ENCODE peak calls at places on chromosomes 12 and 14, in seven cellular contexts. M, B, I, G, X, Q and R are unnamed samples.
A peak's percentile ranks its signal among the peaks of the same experiment; 100 is the strongest.

GRCh38 chr12:121872546-121873223 is 14.0 kb upstream of the HPD start:
- DNase-seq in B (no peak), X (no peak), Q (no peak), M (peak; percentile 94), I (peak; percentile 91), G (peak; percentile 9), R (no peak)

GRCh38 chr12:110234197-110235154 is 46.6 kb upstream of the ATP2A2 start:
- DNase-seq in B (no peak), G (no peak), X (no peak), M (no peak), I (no peak), Q (no peak), R (no peak)

GRCh38 chr12:49201595-49202295 is 12.9 kb upstream of the TUBA1A start:
- DNase-seq in I (no peak), G (peak; percentile 43), X (no peak), M (no peak), B (no peak), Q (no peak), R (peak; percentile 51)

GRCh38 chr12:110079477-110080400 is 31.4 kb upstream of the C12orf76 start:
- DNase-seq in Q (no peak), I (no peak), B (peak; percentile 82), G (peak; percentile 32), X (peak; percentile 73), M (peak; percentile 72), R (peak; percentile 78)

GRCh38 chr12:95637471-95638155 is 86.3 kb upstream of the USP44 start:
- DNase-seq in G (no peak), M (no peak), X (no peak), I (no peak), B (no peak), Q (no peak), R (no peak)

GRCh38 chr14:37550511-37550910 is 44.5 kb downstream of the FOXA1 start:
- DNase-seq in M (no peak), X (no peak), Q (no peak), I (peak; percentile 23), G (no peak), B (no peak), R (no peak)

GRCh38 chr12:31259136-31259881 is 66.6 kb downstream of the SINHCAF start:
- DNase-seq in Q (no peak), I (no peak), B (no peak), G (no peak), X (no peak), M (no peak), R (no peak)

GRCh38 chr12:4193821-4194220 is 79.7 kb upstream of the CCND2 start:
- DNase-seq in B (no peak), I (no peak), G (no peak), X (no peak), Q (no peak), M (no peak), R (no peak)

GRCh38 chr14:98182385-98183055 is 1089.5 kb downstream of the BCL11B start:
- DNase-seq in I (no peak), G (no peak), X (no peak), Q (no peak), M (no peak), B (no peak), R (no peak)

GRCh38 chr12:51536159-51536558 is 54.9 kb upstream of the SCN8A start:
- DNase-seq in X (no peak), Q (no peak), I (no peak), M (no peak), B (no peak), G (no peak), R (no peak)

GRCh38 chr14:53621433-53621832 is 335.2 kb downstream of the BMP4 start:
- DNase-seq in M (no peak), X (no peak), B (no peak), I (no peak), G (no peak), Q (no peak), R (no peak)

GRCh38 chr12:58148405-58148804 is 207.0 kb downstream of the ATP23 start:
- DNase-seq in X (no peak), G (no peak), I (no peak), B (no peak), M (no peak), Q (peak; percentile 4), R (no peak)

GRCh38 chr12:25771062-25771461 is 187.4 kb upstream of the RASSF8 start:
- DNase-seq in G (no peak), M (no peak), Q (no peak), I (no peak), B (no peak), X (no peak), R (no peak)

GRCh38 chr12:67415473-67415872 is 146.3 kb downstream of the CAND1 start:
- DNase-seq in I (no peak), M (no peak), G (peak; percentile 33), Q (peak; percentile 10), B (no peak), X (no peak), R (no peak)

GRCh38 chr12:105920161-105920684 is 218.5 kb downstream of the NUAK1 start:
- DNase-seq in I (no peak), M (no peak), X (peak; percentile 51), G (peak; percentile 50), B (no peak), Q (no peak), R (no peak)

GRCh38 chr14:35401853-35402252 is 2.7 kb downstream of the NFKBIA start:
- DNase-seq in I (no peak), B (peak; percentile 29), X (no peak), M (peak; percentile 75), Q (no peak), G (peak; percentile 58), R (no peak)

GRCh38 chr12:120317258-120318105 is 10.1 kb downstream of the PLA2G1B start:
- DNase-seq in I (peak; percentile 96), Q (peak; percentile 100), M (peak; percentile 100), G (peak; percentile 99), X (peak; percentile 99), B (peak; percentile 100), R (peak; percentile 99)

GRCh38 chr12:120316798-120317257 is 10.8 kb downstream of the PLA2G1B start:
- DNase-seq in M (no peak), B (no peak), G (no peak), Q (no peak), I (no peak), X (no peak), R (no peak)

GRCh38 chr12:120314220-120314619 is 12.1 kb downstream of the SIRT4 start:
- DNase-seq in I (no peak), Q (peak; percentile 22), G (no peak), B (no peak), M (no peak), X (no peak), R (no peak)
- TF ChIP-seq CTCF in I (peak; percentile 10), Q (peak; percentile 34), G (no peak), B (no peak), M (no peak), X (no peak), R (no peak)

GRCh38 chr12:111784953-111785352 is 18.2 kb downstream of the ALDH2 start:
- DNase-seq in I (no peak), G (no peak), Q (no peak), X (no peak), M (no peak), B (no peak), R (no peak)

GRCh38 chr12:111791507-111791906 is 24.8 kb downstream of the ALDH2 start:
- DNase-seq in Q (no peak), M (peak; percentile 69), X (no peak), I (no peak), B (no peak), G (no peak), R (no peak)

GRCh38 chr12:111785651-111786050 is 18.9 kb downstream of the ALDH2 start:
- DNase-seq in X (no peak), G (no peak), I (no peak), B (no peak), M (no peak), Q (no peak), R (no peak)

GRCh38 chr12:111789779-111790178 is 23.0 kb downstream of the ALDH2 start:
- DNase-seq in Q (no peak), X (no peak), M (no peak), B (no peak), I (no peak), G (no peak), R (no peak)

DNA sequence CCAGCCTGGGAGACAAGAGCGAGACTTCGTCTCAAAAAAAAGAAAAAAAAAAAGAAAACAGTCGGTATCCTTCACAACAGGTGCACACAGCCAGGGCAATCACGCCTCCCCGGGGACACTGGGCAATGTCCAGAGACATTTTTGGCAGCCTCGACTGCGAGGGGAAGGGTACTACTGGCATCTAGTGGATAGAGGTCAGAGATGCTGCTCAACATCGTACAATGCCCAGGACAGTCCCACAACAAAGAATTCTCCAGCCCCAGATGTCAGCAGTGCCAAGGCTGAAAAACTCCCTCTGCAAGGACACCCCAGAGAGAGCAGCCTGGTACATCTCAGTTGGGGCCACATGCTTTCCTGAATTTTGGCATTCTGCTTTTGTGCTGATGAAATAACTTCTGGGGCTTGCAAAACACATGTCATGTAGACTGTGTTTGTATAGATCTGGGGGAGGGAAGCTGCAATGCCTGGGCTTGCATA is 21.5 kb downstream of the ALDH2 start:
- DNase-seq in M (peak; percentile 86), X (no peak), G (peak; percentile 43), Q (no peak), I (peak; percentile 59), B (peak; percentile 34), R (no peak)
- TF ChIP-seq CTCF in M (no peak), X (peak; percentile 54), G (peak; percentile 65), Q (no peak), I (peak; percentile 54), B (peak; percentile 52), R (peak; percentile 51)

DNA sequence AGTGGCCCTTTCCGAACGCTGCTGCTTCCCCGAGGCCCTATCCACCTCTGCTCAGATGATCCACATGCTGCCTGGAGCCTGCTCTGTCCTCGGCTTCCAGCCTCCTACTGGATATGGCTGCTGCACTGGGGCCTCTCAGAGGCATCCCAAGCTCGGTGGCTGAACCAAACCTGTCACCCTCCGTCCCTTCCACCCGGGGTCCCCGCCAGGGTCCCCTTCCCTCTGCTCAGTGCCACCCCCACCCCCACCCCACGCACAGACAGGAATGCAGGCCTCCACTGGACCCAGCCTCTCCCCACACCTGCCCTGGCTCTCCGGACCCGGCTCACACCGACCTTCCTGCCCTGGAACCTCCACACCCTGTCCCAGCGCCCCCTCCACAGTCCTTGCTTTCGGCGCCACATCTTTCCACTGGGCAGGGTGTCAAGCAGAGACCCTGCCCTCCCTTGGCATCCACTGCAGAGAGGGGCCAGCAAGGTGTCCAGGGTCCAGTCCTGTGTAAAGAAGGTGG is 6.1 kb downstream of the CEP170B start:
- DNase-seq in B (no peak), G (no peak), X (no peak), I (no peak), Q (no peak), M (peak; percentile 58), R (peak; percentile 40)
- TF ChIP-seq CTCF in B (no peak), G (no peak), X (no peak), I (peak; percentile 0), Q (no peak), M (no peak), R (no peak)

GRCh38 chr14:30185832-30186231 is 258.2 kb upstream of the PRKD1 start:
- DNase-seq in G (no peak), X (no peak), B (no peak), M (no peak), Q (no peak), I (no peak), R (no peak)
- TF ChIP-seq CTCF in G (no peak), X (no peak), B (no peak), M (no peak), Q (peak; percentile 86), I (no peak), R (no peak)

GRCh38 chr12:120228041-120228290 is 27.1 kb upstream of the RPLP0 start:
- DNase-seq in I (no peak), X (no peak), Q (no peak), M (no peak), B (no peak), G (no peak), R (no peak)
- TF ChIP-seq CTCF in I (no peak), X (no peak), Q (no peak), M (no peak), B (no peak), G (no peak), R (no peak)